ENCODE peak calls at places on chromosomes 2 and 18, in four cellular contexts. E, C, S and I are unnamed samples.

GRCh38 chr2:40292291-40292690 is 159.6 kb downstream of the SLC8A1 start:
- DNase-seq in C (no peak), S (no peak), E (no peak), I (no peak)

GRCh38 chr2:240946046-240946445 is 39.9 kb downstream of the CROCC2 start:
- DNase-seq in C (no peak), S (no peak), E (no peak), I (no peak)

GRCh38 chr2:32697156-32697555 is 69.3 kb downstream of the TTC27 start:
- DNase-seq in S (peak), E (no peak), C (no peak), I (no peak)

GRCh38 chr18:51196116-51196810 is 1.2 kb downstream of the MEX3C start:
- DNase-seq in E (no peak), C (peak), S (peak), I (no peak)

GRCh38 chr2:10776231-10776977 is 36.2 kb downstream of the PDIA6 start:
- DNase-seq in S (no peak), C (no peak), E (no peak), I (no peak)

GRCh38 chr2:219554369-219554768 is 10.5 kb downstream of the TMEM198 start:
- DNase-seq in E (no peak), S (no peak), C (no peak), I (no peak)

GRCh38 chr2:167271941-167272340 is 383.7 kb downstream of the XIRP2 start:
- DNase-seq in S (no peak), C (no peak), E (no peak), I (no peak)

GRCh38 chr2:27049422-27050280 is 1.8 kb upstream of the AGBL5 start:
- DNase-seq in C (peak), S (no peak), E (no peak), I (no peak)